ENCODE peak calls at places on chromosomes 12 and 14, in four cellular contexts. E is AG08395, Z is GOT3, N is lower leg skin. U is an unnamed sample.
A peak's percentile ranks its signal among the peaks of the same experiment; 100 is the strongest.

GRCh38 chr14:106459971-106460730 is 933.8 kb downstream of the TMEM121 start:
- DNase-seq in E (no peak), Z (no peak), N (no peak), U (peak; percentile 40)

GRCh38 chr12:43453761-43454160 is 98.2 kb downstream of the ADAMTS20 start:
- DNase-seq in E (no peak), Z (no peak), N (no peak), U (no peak)

GRCh38 chr14:90355540-90356518 is 24.1 kb upstream of the NRDE2 start:
- DNase-seq in E (no peak), Z (no peak), N (no peak), U (no peak)

GRCh38 chr12:106840217-106840616 is 65.7 kb downstream of the RIC8B start:
- DNase-seq in E (peak; percentile 23), Z (no peak), N (no peak), U (peak; percentile 37)

GRCh38 chr12:54935235-54935951 is 49.2 kb downstream of the TESPA1 start:
- DNase-seq in E (peak; percentile 69), Z (no peak), N (no peak), U (no peak)

GRCh38 chr12:83573676-83574075 is 887.0 kb downstream of the TMTC2 start:
- DNase-seq in E (peak; percentile 42), Z (no peak), N (peak; percentile 45), U (no peak)

GRCh38 chr12:3303410-3304136 is 187.4 kb upstream of the PRMT8 start:
- DNase-seq in E (no peak), Z (no peak), N (no peak), U (peak; percentile 86)

GRCh38 chr14:72513994-72514659 is 379.8 kb downstream of the DPF3 start:
- DNase-seq in E (peak; percentile 63), Z (no peak), N (no peak), U (peak; percentile 65)

GRCh38 chr12:56995201-56995929 is 11.0 kb downstream of the ZBTB39 start:
- DNase-seq in E (no peak), Z (no peak), N (no peak), U (no peak)

U was measured in H7.